ENCODE peak calls at places on chromosomes 6 and 20, in six cellular contexts. W, L, B, U, V and M are unnamed samples.

GRCh38 chr6:43708857-43709653 is 21.5 kb upstream of the MRPS18A start:
- DNase-seq in W (no peak), L (no peak), B (no peak), U (no peak), V (no peak), M (peak)

GRCh38 chr6:19433101-19433500 is 404.1 kb upstream of the ID4 start:
- DNase-seq in W (no peak), L (no peak), B (no peak), U (no peak), V (no peak), M (no peak)

GRCh38 chr6:11828185-11828897 is 49.7 kb upstream of the ADTRP start:
- DNase-seq in W (no peak), L (no peak), B (no peak), U (no peak), V (no peak), M (no peak)

GRCh38 chr6:41194386-41194785 is 6.6 kb downstream of the TREML2 start:
- DNase-seq in W (no peak), L (no peak), B (no peak), U (no peak), V (no peak), M (no peak)

GRCh38 chr6:107673076-107673494 is 151.0 kb downstream of the SCML4 start:
- DNase-seq in W (no peak), L (no peak), B (no peak), U (no peak), V (no peak), M (no peak)

GRCh38 chr20:42074944-42075343 is 456.8 kb upstream of the CHD6 start:
- DNase-seq in W (no peak), L (no peak), B (no peak), U (no peak), V (no peak), M (no peak)

GRCh38 chr6:111588366-111588765 is 17.3 kb downstream of the TRAF3IP2 start:
- DNase-seq in W (no peak), L (no peak), B (no peak), U (no peak), V (no peak), M (no peak)

GRCh38 chr20:21338291-21338690 is 35.2 kb downstream of the XRN2 start:
- DNase-seq in W (no peak), L (no peak), B (no peak), U (no peak), V (no peak), M (no peak)

GRCh38 chr6:38459291-38459690 is 180.4 kb downstream of the BTBD9 start:
- DNase-seq in W (no peak), L (no peak), B (no peak), U (no peak), V (no peak), M (no peak)

GRCh38 chr20:59120491-59120890 is 43.1 kb upstream of the ZNF831 start:
- DNase-seq in W (peak), L (no peak), B (no peak), U (no peak), V (peak), M (no peak)

GRCh38 chr20:20520776-20521175 is 152.9 kb downstream of the INSM1 start:
- DNase-seq in W (no peak), L (no peak), B (no peak), U (no peak), V (no peak), M (no peak)

GRCh38 chr6:28693033-28693750 is 167.5 kb downstream of the GPX5 start:
- DNase-seq in W (no peak), L (no peak), B (no peak), U (no peak), V (no peak), M (no peak)

GRCh38 chr6:116631379-116631990 is 15.2 kb downstream of the RSPH4A start:
- DNase-seq in W (no peak), L (peak), B (no peak), U (no peak), V (no peak), M (no peak)

GRCh38 chr6:19896580-19897010 is 59.4 kb downstream of the ID4 start:
- DNase-seq in W (no peak), L (no peak), B (no peak), U (no peak), V (no peak), M (no peak)

GRCh38 chr6:169536446-169537170 is 165.2 kb downstream of the WDR27 start:
- DNase-seq in W (no peak), L (no peak), B (no peak), U (no peak), V (no peak), M (no peak)

GRCh38 chr6:31419842-31420241 is 16.4 kb downstream of the MICA start:
- DNase-seq in W (no peak), L (no peak), B (no peak), U (no peak), V (no peak), M (no peak)

GRCh38 chr6:26157838-26158580 is 70.8 kb downstream of the HFE start:
- DNase-seq in W (peak), L (peak), B (peak), U (peak), V (peak), M (peak)

GRCh38 chr20:44765647-44766367 is 20.1 kb downstream of the KCNK15 start:
- DNase-seq in W (no peak), L (no peak), B (no peak), U (no peak), V (no peak), M (no peak)

GRCh38 chr6:87993331-87993730 is 54.3 kb upstream of the SPACA1 start:
- DNase-seq in W (no peak), L (no peak), B (no peak), U (no peak), V (no peak), M (no peak)

GRCh38 chr6:57313711-57314471 is 3.5 kb upstream of the PRIM2 start:
- DNase-seq in W (no peak), L (no peak), B (no peak), U (no peak), V (no peak), M (no peak)

GRCh38 chr20:39855056-39855455 is 834.0 kb downstream of the MAFB start:
- DNase-seq in W (no peak), L (no peak), B (no peak), U (no peak), V (no peak), M (no peak)

GRCh38 chr20:3728354-3728753 is 4.1 kb upstream of the HSPA12B start:
- DNase-seq in W (no peak), L (peak), B (no peak), U (no peak), V (no peak), M (peak)

GRCh38 chr6:3190056-3190455 is 32.7 kb upstream of the TUBB2A start:
- DNase-seq in W (no peak), L (no peak), B (no peak), U (no peak), V (no peak), M (no peak)

GRCh38 chr6:163793584-163793983 is 379.1 kb downstream of the QKI start:
- DNase-seq in W (no peak), L (no peak), B (no peak), U (no peak), V (no peak), M (no peak)

GRCh38 chr6:3899970-3900439 is 50.8 kb downstream of the FAM50B start:
- DNase-seq in W (no peak), L (no peak), B (no peak), U (no peak), V (no peak), M (no peak)

GRCh38 chr6:63554782-63555181 is 17.5 kb upstream of the LOC128125822 start:
- DNase-seq in W (no peak), L (no peak), B (no peak), U (no peak), V (no peak), M (no peak)

GRCh38 chr6:143822584-143823024 is 20.5 kb upstream of the LTV1 start:
- DNase-seq in W (no peak), L (no peak), B (no peak), U (no peak), V (no peak), M (no peak)

GRCh38 chr6:1267057-1267732 is 44.7 kb upstream of the FOXQ1 start:
- DNase-seq in W (no peak), L (no peak), B (no peak), U (no peak), V (no peak), M (no peak)